ENCODE peak calls at places on chromosomes 12 and 14, in ten cellular contexts. Q is upper lobe of right lung; F is brain microvascular endothelial cell; J is retina; R is C1 segment of cervical spinal cord; Z is H4; X is AG09309; W is NT2/D1; U is heart right ventricle; B is effector CD8-positive, alpha-beta T cell. T is an unnamed sample.

GRCh38 chr12:31440586-31440985 is 114.6 kb upstream of the SINHCAF start:
- DNase-seq in X (no peak), W (no peak), F (no peak), U (no peak), B (no peak), R (no peak), Q (no peak), Z (no peak), J (no peak), T (no peak)

GRCh38 chr14:97177635-97178034 is 380.5 kb downstream of the VRK1 start:
- DNase-seq in Z (no peak), F (no peak), J (no peak), X (no peak), W (no peak), U (no peak), R (no peak), B (no peak), Q (no peak), T (no peak)

GRCh38 chr14:68510201-68510600 is 282.7 kb downstream of the ZFP36L1 start:
- DNase-seq in W (no peak), Q (no peak), B (no peak), R (no peak), Z (peak; percentile 22), X (peak; percentile 84), J (no peak), U (peak; percentile 56), F (no peak), T (no peak)

GRCh38 chr14:68146812-68147211 is 327.2 kb downstream of the RAD51B start:
- DNase-seq in X (peak; percentile 91), U (no peak), Z (peak; percentile 95), B (no peak), F (peak; percentile 94), W (no peak), R (no peak), Q (no peak), J (no peak), T (no peak)

GRCh38 chr12:92675092-92675865 is 27.5 kb upstream of the PLEKHG7 start:
- DNase-seq in W (no peak), Z (peak; percentile 13), U (no peak), Q (no peak), B (no peak), X (no peak), R (no peak), F (no peak), J (no peak), T (no peak)

GRCh38 chr12:76307083-76307482 is 41.1 kb downstream of the BBS10 start:
- DNase-seq in W (no peak), B (no peak), X (no peak), Q (no peak), U (no peak), R (no peak), Z (no peak), F (no peak), J (no peak), T (no peak)

GRCh38 chr14:24631749-24632335 is 2.1 kb downstream of the GZMB start:
- DNase-seq in F (no peak), W (no peak), J (no peak), R (no peak), U (no peak), B (no peak), Q (no peak), Z (no peak), X (no peak), T (no peak)

GRCh38 chr14:55170526-55170925 is 20.9 kb downstream of the DLGAP5 start:
- DNase-seq in Z (no peak), B (no peak), W (no peak), F (no peak), X (no peak), R (no peak), U (no peak), Q (no peak), J (no peak), T (no peak)

GRCh38 chr14:71362920-71363584 is 455.8 kb downstream of the PCNX1 start:
- DNase-seq in Z (peak; percentile 14), J (no peak), R (no peak), X (no peak), W (no peak), B (no peak), Q (no peak), F (peak; percentile 48), U (no peak), T (no peak)

GRCh38 chr12:107990325-107990724 is 138.8 kb upstream of the WSCD2 start:
- DNase-seq in F (peak; percentile 1), W (peak; percentile 47), B (no peak), Z (peak; percentile 17), R (no peak), X (no peak), Q (peak; percentile 52), U (no peak), J (peak; percentile 58), T (no peak)

GRCh38 chr12:124780336-124780735 is 83.3 kb downstream of the SCARB1 start:
- DNase-seq in B (no peak), F (no peak), Q (no peak), Z (no peak), R (no peak), U (no peak), W (no peak), J (no peak), X (no peak), T (no peak)

T was measured in amygdala.